ENCODE peak calls at places on chromosomes 12 and 14, in five cellular contexts. P is thyroid gland, N is HFFc6, C is tibial nerve, R is Panc1. V is an unnamed sample.

GRCh38 chr14:80172380-80173055 is 38.8 kb downstream of the DIO2 start:
- DNase-seq in R (no peak), N (no peak), C (no peak), P (no peak), V (no peak)

GRCh38 chr12:112381421-112381897 is 772 bp downstream of the HECTD4 start:
- DNase-seq in R (no peak), P (peak), C (no peak), N (no peak), V (peak)

GRCh38 chr14:49052516-49052915 is 533.7 kb downstream of the RPS29 start:
- DNase-seq in P (no peak), R (no peak), C (no peak), N (no peak), V (no peak)

GRCh38 chr12:120249875-120250795 is 15.4 kb downstream of the PXN start:
- DNase-seq in N (no peak), R (no peak), P (peak), C (peak), V (no peak)

GRCh38 chr12:95637471-95638155 is 86.3 kb upstream of the USP44 start:
- DNase-seq in P (no peak), N (peak), C (no peak), R (no peak), V (no peak)

GRCh38 chr14:52044791-52045522 is 23.9 kb downstream of the NID2 start:
- DNase-seq in R (peak), N (peak), P (peak), C (no peak), V (no peak)

GRCh38 chr14:74257078-74257987 is 18.1 kb downstream of the VSX2 start:
- DNase-seq in R (no peak), C (peak), N (no peak), P (peak), V (peak)

GRCh38 chr12:70788774-70789173 is 131.8 kb downstream of the PTPRR start:
- DNase-seq in N (no peak), C (no peak), R (no peak), P (no peak), V (no peak)

GRCh38 chr12:25743679-25744078 is 190.6 kb upstream of the LMNTD1 start:
- DNase-seq in C (no peak), P (no peak), N (no peak), R (no peak), V (no peak)

GRCh38 chr12:119989619-119990381 is 764 bp downstream of the BICDL1 start:
- DNase-seq in N (peak), P (peak), C (peak), R (no peak), V (peak)

GRCh38 chr14:77663289-77663688 is 44.5 kb downstream of the ALKBH1 start:
- DNase-seq in N (peak), R (no peak), C (no peak), P (no peak), V (no peak)

GRCh38 chr12:107372229-107372658 is 278.9 kb upstream of the CRY1 start:
- DNase-seq in P (no peak), N (no peak), C (peak), R (no peak), V (no peak)

GRCh38 chr14:103886304-103887169 is 39.2 kb upstream of the PPP1R13B start:
- DNase-seq in C (no peak), P (no peak), R (no peak), N (no peak), V (no peak)

GRCh38 chr12:104494137-104494815 is 37.5 kb downstream of the CHST11 start:
- DNase-seq in R (no peak), C (no peak), N (no peak), P (peak), V (no peak)

GRCh38 chr14:51167587-51168219 is 72.3 kb upstream of the TMX1 start:
- DNase-seq in R (no peak), N (no peak), P (no peak), C (peak), V (no peak)

GRCh38 chr12:52250048-52250990 is 17.3 kb downstream of the KRT7 start:
- DNase-seq in N (no peak), R (no peak), P (no peak), C (no peak), V (peak)

GRCh38 chr14:63852271-63852816 is 460 bp upstream of the SYNE2 start:
- DNase-seq in N (no peak), P (peak), R (no peak), C (no peak), V (no peak)

GRCh38 chr12:42490261-42490842 is 99.2 kb downstream of the PRICKLE1 start:
- DNase-seq in P (no peak), R (no peak), N (no peak), C (no peak), V (no peak)

GRCh38 chr12:96397756-96398421 is 2.4 kb downstream of the CDK17 start:
- DNase-seq in P (no peak), N (no peak), R (no peak), C (no peak), V (no peak)

GRCh38 chr12:6942331-6942665 is 1.3 kb upstream of the RNU7-1 start:
- DNase-seq in C (no peak), N (no peak), R (no peak), P (no peak), V (no peak)

GRCh38 chr12:123860369-123860768 is 98.3 kb downstream of the DNAH10 start:
- DNase-seq in P (no peak), R (no peak), C (no peak), N (no peak), V (no peak)

GRCh38 chr12:106135781-106136180 is 3.0 kb downstream of the NUAK1 start:
- DNase-seq in P (peak), R (no peak), N (peak), C (no peak), V (no peak)

GRCh38 chr14:90553921-90554336 is 157.1 kb downstream of the CALM1 start:
- DNase-seq in C (no peak), N (no peak), P (peak), R (no peak), V (no peak)

GRCh38 chr12:89544730-89545184 is 18.9 kb upstream of the POC1B start:
- DNase-seq in C (no peak), P (peak), N (peak), R (no peak), V (no peak)

GRCh38 chr14:90439874-90440442 is 43.1 kb downstream of the CALM1 start:
- DNase-seq in N (peak), R (no peak), P (no peak), C (no peak), V (no peak)

GRCh38 chr12:95380997-95381786 is 92.8 kb upstream of the METAP2 start:
- DNase-seq in R (no peak), P (no peak), C (no peak), N (no peak), V (no peak)

GRCh38 chr14:80770114-80770917 is 171.2 kb downstream of the CEP128 start:
- DNase-seq in C (no peak), P (no peak), N (peak), R (no peak), V (no peak)

GRCh38 chr12:71867131-71867530 is 27.6 kb downstream of the TBC1D15 start:
- DNase-seq in N (no peak), R (no peak), C (no peak), P (no peak), V (no peak)

GRCh38 chr12:56590237-56590830 is 39.8 kb downstream of the BAZ2A start:
- DNase-seq in R (peak), N (peak), P (no peak), C (no peak), V (no peak)

GRCh38 chr12:88206636-88207035 is 64.5 kb downstream of the TMTC3 start:
- DNase-seq in C (peak), R (no peak), N (peak), P (no peak), V (no peak)

GRCh38 chr12:12720637-12721250 is 3.6 kb downstream of the CDKN1B start:
- DNase-seq in R (no peak), C (no peak), N (no peak), P (no peak), V (no peak)

GRCh38 chr12:92438641-92439396 is 264.0 kb upstream of the PLEKHG7 start:
- DNase-seq in R (no peak), P (no peak), C (no peak), N (no peak), V (no peak)

GRCh38 chr12:44224399-44224798 is 388.5 kb downstream of the TMEM117 start:
- DNase-seq in P (no peak), C (no peak), N (no peak), R (no peak), V (no peak)

GRCh38 chr14:102020058-102020971 is 55.9 kb downstream of the DYNC1H1 start:
- DNase-seq in R (no peak), C (no peak), N (peak), P (no peak), V (no peak)

GRCh38 chr14:80491131-80491530 is 279.8 kb upstream of the DIO2 start:
- DNase-seq in P (peak), N (peak), C (peak), R (no peak), V (no peak)

GRCh38 chr14:50260511-50260910 is 29.1 kb upstream of the SOS2 start:
- DNase-seq in C (peak), P (no peak), R (no peak), N (peak), V (no peak)

DNA sequence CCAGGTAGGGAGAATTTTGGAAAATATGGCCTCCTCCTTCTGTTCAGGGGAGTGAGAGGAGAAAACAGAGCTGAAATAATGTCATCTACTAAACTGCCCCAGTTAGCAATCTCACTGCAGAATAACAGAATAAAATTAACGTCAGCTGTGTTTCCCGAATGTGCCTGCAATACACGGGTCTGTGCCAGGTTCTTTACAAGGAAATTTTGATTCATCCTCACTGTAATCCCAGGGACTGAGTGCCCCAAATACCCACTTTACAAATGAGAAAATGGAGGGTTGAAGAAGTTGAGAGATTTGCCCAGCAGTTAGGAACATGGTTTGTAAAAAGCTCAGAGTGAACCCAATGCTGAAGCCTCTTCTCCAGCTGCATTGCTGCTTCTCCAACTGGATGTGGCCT is 21.3 kb upstream of the SERPINA6 start:
- DNase-seq in P (no peak), C (no peak), N (no peak), R (no peak), V (no peak)
- TF ChIP-seq CTCF in P (no peak), C (no peak), N (no peak), R (no peak), V (no peak)

DNA sequence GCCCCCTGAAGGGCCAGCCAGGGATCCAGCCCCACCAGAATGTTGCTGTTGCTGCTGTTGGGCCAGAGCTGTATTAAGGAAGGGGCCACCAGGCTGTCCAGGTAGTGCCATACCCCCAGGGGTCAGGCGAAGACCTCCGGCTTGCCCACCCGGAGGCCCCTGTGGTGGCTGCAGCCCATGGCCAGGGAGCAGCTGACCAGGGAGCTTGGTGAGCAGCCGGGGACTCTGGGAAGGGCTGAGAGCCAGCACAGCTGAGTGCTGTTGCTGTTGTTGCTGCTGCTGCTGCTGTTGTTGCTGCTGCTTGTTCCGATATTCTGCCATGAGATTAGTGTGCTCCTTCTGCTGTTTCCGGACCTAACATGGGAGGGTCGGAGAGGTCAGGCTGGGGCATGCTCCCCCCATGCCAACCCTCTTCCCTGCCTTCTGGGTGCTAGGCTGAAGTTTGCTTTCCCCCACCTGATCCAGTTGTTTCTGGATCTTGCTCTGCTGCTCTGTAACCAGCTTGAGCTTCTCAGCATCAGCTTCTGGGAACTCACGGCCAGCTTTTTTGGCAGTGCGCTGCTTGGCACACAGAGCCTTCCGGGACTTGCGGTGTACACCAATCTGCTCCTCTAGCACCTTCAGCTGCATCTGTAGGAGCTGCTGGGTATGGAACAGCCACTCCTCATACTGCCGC is 15.2 kb upstream of the PRKAG1 start:
- DNase-seq in P (no peak), N (no peak), C (no peak), R (no peak), V (no peak)
- TF ChIP-seq CTCF in P (no peak), N (no peak), C (no peak), R (no peak), V (no peak)

DNA sequence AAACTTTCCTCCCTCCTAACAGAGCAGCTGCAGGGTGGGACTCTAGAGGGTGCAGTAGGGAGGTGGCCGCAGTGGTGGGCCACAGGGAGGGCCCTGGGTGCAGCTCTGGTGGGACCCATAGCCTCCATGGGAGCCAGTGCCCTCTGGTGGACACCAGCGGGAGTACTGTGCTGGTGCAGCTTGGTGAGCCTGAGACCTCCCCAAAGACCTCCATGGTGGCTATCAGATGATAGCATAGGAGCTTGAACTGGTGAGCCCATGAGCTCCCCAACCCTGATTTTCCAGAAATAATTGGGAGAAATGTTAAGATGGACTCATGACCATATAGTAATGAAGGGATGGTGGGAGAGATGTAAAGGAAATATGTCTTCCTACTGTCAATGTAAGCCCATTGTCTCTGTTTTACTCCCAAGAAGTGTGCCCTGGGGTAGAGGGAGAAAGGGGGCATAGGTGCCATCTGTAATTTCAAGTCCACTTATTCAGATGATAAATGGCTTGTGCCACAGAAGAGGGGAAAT is 98.7 kb downstream of the GAS2L3 start:
- DNase-seq in R (peak), P (peak), C (no peak), N (no peak), V (peak)
- TF ChIP-seq CTCF in R (peak), P (peak), C (peak), N (peak), V (peak)

GRCh38 chr12:109056891-109057290 is 4.5 kb downstream of the USP30 start:
- DNase-seq in C (no peak), N (no peak), R (no peak), P (no peak), V (no peak)

GRCh38 chr12:109053382-109054123 is 1.2 kb downstream of the USP30 start:
- DNase-seq in C (no peak), R (no peak), P (no peak), N (no peak), V (no peak)

GRCh38 chr12:109054520-109054919 is 2.1 kb downstream of the USP30 start:
- DNase-seq in P (no peak), N (no peak), C (no peak), R (no peak), V (no peak)

GRCh38 chr12:109052097-109052414 is 320 bp upstream of the USP30 start:
- DNase-seq in C (no peak), P (no peak), R (no peak), N (no peak), V (no peak)

DNA sequence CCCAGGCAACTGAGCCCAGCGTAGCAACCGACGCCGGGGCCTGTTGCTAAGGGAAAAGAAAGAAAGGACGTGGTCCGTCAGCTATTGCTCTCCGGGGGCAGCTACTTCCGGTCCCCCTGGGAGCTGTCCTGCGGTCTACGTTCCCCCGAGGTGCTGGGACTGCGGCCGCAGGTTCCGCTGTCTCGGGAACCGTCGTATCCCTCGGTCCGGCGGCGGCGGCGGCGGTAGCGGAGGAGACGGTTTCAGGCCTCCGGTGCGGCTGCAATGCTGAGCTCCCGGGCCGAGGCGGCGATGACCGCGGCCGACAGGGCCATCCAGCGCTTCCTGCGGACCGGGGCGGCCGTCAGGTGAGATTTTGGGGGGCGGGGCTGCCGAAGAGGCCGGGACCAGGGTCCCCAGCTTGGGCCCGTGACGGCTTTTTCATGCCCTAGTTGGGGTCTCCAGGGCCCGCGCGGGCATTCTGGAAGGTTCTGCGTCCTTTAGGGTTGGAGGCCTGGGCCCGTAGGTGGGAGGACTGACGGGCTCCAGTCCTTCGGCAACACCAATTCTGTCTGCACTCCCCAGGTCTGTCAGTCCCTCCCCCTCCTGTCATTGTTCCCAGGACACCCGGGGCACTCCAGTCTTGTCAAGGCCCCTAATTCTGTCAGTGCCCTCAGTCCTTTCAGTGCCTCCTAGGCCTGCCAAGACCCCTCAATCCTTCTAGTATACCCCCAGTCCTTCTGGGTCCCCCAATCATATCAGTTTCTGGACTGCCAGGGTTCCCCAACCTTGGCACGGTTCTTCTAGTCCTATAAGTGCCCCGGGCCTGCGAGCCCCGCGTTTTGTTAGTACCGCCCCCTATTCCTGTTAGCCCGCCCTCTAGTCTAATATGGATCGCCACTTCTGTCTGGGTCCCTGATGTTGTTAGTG is at the start of gene USP30:
- DNase-seq in R (no peak), P (peak), N (peak), C (peak), V (peak)
- TF ChIP-seq CTCF in R (no peak), P (no peak), N (peak), C (no peak), V (no peak)

GRCh38 chr14:37526992-37527391 is 68.1 kb downstream of the FOXA1 start:
- DNase-seq in P (no peak), C (no peak), N (no peak), R (no peak), V (no peak)
- TF ChIP-seq CTCF in P (no peak), C (no peak), N (no peak), R (no peak), V (no peak)

GRCh38 chr12:50313256-50313931 is 30.1 kb upstream of the LIMA1 start:
- DNase-seq in P (no peak), C (no peak), R (no peak), N (no peak), V (no peak)

GRCh38 chr12:50314629-50315312 is 31.5 kb upstream of the LIMA1 start:
- DNase-seq in P (no peak), C (no peak), N (peak), R (peak), V (peak)

GRCh38 chr12:50315803-50316202 is 32.5 kb upstream of the LIMA1 start:
- DNase-seq in R (no peak), N (no peak), C (no peak), P (no peak), V (no peak)

GRCh38 chr12:50322196-50322595 is 38.9 kb upstream of the LIMA1 start:
- DNase-seq in P (no peak), N (no peak), C (no peak), R (no peak), V (no peak)

GRCh38 chr12:50317198-50317597 is 33.9 kb upstream of the LIMA1 start:
- DNase-seq in N (no peak), R (no peak), C (no peak), P (no peak), V (no peak)
- TF ChIP-seq CTCF in N (peak), R (no peak), C (no peak), P (no peak), V (no peak)

DNA sequence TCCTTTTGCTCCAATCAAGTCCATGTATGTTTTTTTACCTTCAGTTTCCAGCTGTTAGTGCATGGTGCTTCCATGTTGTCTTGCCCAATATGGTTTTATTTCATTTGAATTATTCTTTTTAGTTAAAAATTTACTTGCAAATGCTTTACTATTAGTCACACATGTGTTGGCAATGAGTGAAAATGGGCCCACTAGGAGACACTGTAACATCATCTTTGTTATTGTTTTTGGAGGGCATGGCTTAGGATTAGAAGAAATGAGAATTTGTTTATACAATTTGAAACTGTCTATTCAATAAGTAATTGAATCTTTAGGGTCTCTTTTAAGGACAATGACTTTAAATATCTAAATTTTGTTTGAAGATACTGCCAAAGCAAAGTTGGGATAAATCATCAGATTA is 133.7 kb downstream of the BRMS1L start:
- DNase-seq in R (no peak), P (no peak), N (no peak), C (no peak), V (no peak)
- TF ChIP-seq CTCF in R (no peak), P (no peak), N (peak), C (peak), V (no peak)

GRCh38 chr12:46480282-46480681 is 107.7 kb upstream of the SLC38A2 start:
- DNase-seq in P (no peak), C (no peak), N (no peak), R (no peak), V (no peak)
- TF ChIP-seq CTCF in P (no peak), C (no peak), N (no peak), R (no peak), V (no peak)

V was measured in neural crest cell.